ENCODE peak calls at places on chromosome 20, in five cellular contexts. One of them, this sample, is unnamed.

GRCh38 chr20:43669332-43669731 is 2.4 kb downstream of the MYBL2 start:
- DNase-seq in CD8-positive, alpha-beta T cell: no peak
- DNase-seq in psoas muscle: no peak
- DNase-seq in AG10803: peak
- DNase-seq in epithelial cell of esophagus: peak
- DNase-seq in this sample: peak

GRCh38 chr20:46683939-46684750 is 5.1 kb downstream of the TP53RK start:
- DNase-seq in CD8-positive, alpha-beta T cell: no peak
- DNase-seq in psoas muscle: peak
- DNase-seq in AG10803: peak
- DNase-seq in epithelial cell of esophagus: peak
- DNase-seq in this sample: peak

GRCh38 chr20:25389381-25389857 is 1.2 kb downstream of the ABHD12 start:
- DNase-seq in CD8-positive, alpha-beta T cell: no peak
- DNase-seq in psoas muscle: no peak
- DNase-seq in AG10803: peak
- DNase-seq in epithelial cell of esophagus: peak
- DNase-seq in this sample: peak

GRCh38 chr20:24933266-24933908 is 15.7 kb upstream of the CST7 start:
- DNase-seq in CD8-positive, alpha-beta T cell: no peak
- DNase-seq in psoas muscle: no peak
- DNase-seq in AG10803: no peak
- DNase-seq in epithelial cell of esophagus: no peak
- DNase-seq in this sample: no peak

GRCh38 chr20:10985536-10985935 is 311.7 kb upstream of the JAG1 start:
- DNase-seq in CD8-positive, alpha-beta T cell: no peak
- DNase-seq in psoas muscle: no peak
- DNase-seq in AG10803: peak
- DNase-seq in epithelial cell of esophagus: peak
- DNase-seq in this sample: peak

GRCh38 chr20:24027229-24027628 is 38.6 kb upstream of the GGTLC1 start:
- DNase-seq in CD8-positive, alpha-beta T cell: peak
- DNase-seq in psoas muscle: peak
- DNase-seq in AG10803: peak
- DNase-seq in epithelial cell of esophagus: peak
- DNase-seq in this sample: peak

GRCh38 chr20:23880426-23880825 is 878 bp upstream of the CST5 start:
- DNase-seq in CD8-positive, alpha-beta T cell: no peak
- DNase-seq in psoas muscle: no peak
- DNase-seq in AG10803: peak
- DNase-seq in epithelial cell of esophagus: no peak
- DNase-seq in this sample: no peak

GRCh38 chr20:10541668-10542411 is 106.7 kb downstream of the SLX4IP start:
- DNase-seq in CD8-positive, alpha-beta T cell: no peak
- DNase-seq in psoas muscle: no peak
- DNase-seq in AG10803: no peak
- DNase-seq in epithelial cell of esophagus: no peak
- DNase-seq in this sample: no peak

GRCh38 chr20:52196845-52197244 is 5.3 kb upstream of the ZFP64 start:
- DNase-seq in CD8-positive, alpha-beta T cell: no peak
- DNase-seq in psoas muscle: no peak
- DNase-seq in AG10803: no peak
- DNase-seq in epithelial cell of esophagus: no peak
- DNase-seq in this sample: no peak

GRCh38 chr20:13028001-13028400 is 19.2 kb downstream of the SPTLC3 start:
- DNase-seq in CD8-positive, alpha-beta T cell: no peak
- DNase-seq in psoas muscle: no peak
- DNase-seq in AG10803: peak
- DNase-seq in epithelial cell of esophagus: peak
- DNase-seq in this sample: peak

GRCh38 chr20:5353624-5354496 is 37.1 kb upstream of the PROKR2 start:
- DNase-seq in CD8-positive, alpha-beta T cell: no peak
- DNase-seq in psoas muscle: no peak
- DNase-seq in AG10803: peak
- DNase-seq in epithelial cell of esophagus: peak
- DNase-seq in this sample: peak

GRCh38 chr20:12058201-12058600 is 140.5 kb downstream of the BTBD3 start:
- DNase-seq in CD8-positive, alpha-beta T cell: no peak
- DNase-seq in psoas muscle: no peak
- DNase-seq in AG10803: peak
- DNase-seq in epithelial cell of esophagus: no peak
- DNase-seq in this sample: peak

GRCh38 chr20:51985013-51985415 is 182.7 kb upstream of the SALL4 start:
- DNase-seq in CD8-positive, alpha-beta T cell: no peak
- DNase-seq in psoas muscle: no peak
- DNase-seq in AG10803: peak
- DNase-seq in epithelial cell of esophagus: peak
- DNase-seq in this sample: peak

GRCh38 chr20:19017104-19017690 is 195.2 kb upstream of the SLC24A3 start:
- DNase-seq in CD8-positive, alpha-beta T cell: no peak
- DNase-seq in psoas muscle: no peak
- DNase-seq in AG10803: no peak
- DNase-seq in epithelial cell of esophagus: no peak
- DNase-seq in this sample: no peak

GRCh38 chr20:4036351-4036750 is 21.0 kb upstream of the RNF24 start:
- DNase-seq in CD8-positive, alpha-beta T cell: no peak
- DNase-seq in psoas muscle: no peak
- DNase-seq in AG10803: no peak
- DNase-seq in epithelial cell of esophagus: no peak
- DNase-seq in this sample: no peak

GRCh38 chr20:4375881-4376280 is 345.8 kb upstream of the PRND start:
- DNase-seq in CD8-positive, alpha-beta T cell: no peak
- DNase-seq in psoas muscle: no peak
- DNase-seq in AG10803: peak
- DNase-seq in epithelial cell of esophagus: peak
- DNase-seq in this sample: peak

GRCh38 chr20:10783660-10784336 is 110.0 kb upstream of the JAG1 start:
- DNase-seq in CD8-positive, alpha-beta T cell: no peak
- DNase-seq in psoas muscle: no peak
- DNase-seq in AG10803: no peak
- DNase-seq in epithelial cell of esophagus: no peak
- DNase-seq in this sample: no peak

GRCh38 chr20:49633023-49633422 is 65.1 kb upstream of the PTGIS start:
- DNase-seq in CD8-positive, alpha-beta T cell: no peak
- DNase-seq in psoas muscle: no peak
- DNase-seq in AG10803: no peak
- DNase-seq in epithelial cell of esophagus: no peak
- DNase-seq in this sample: no peak

GRCh38 chr20:9408422-9409300 is 105.7 kb upstream of the LAMP5 start:
- DNase-seq in CD8-positive, alpha-beta T cell: no peak
- DNase-seq in psoas muscle: no peak
- DNase-seq in AG10803: peak
- DNase-seq in epithelial cell of esophagus: peak
- DNase-seq in this sample: peak

GRCh38 chr20:45957021-45957941 is 14.7 kb downstream of the ZNF335 start:
- DNase-seq in CD8-positive, alpha-beta T cell: no peak
- DNase-seq in psoas muscle: no peak
- DNase-seq in AG10803: no peak
- DNase-seq in epithelial cell of esophagus: no peak
- DNase-seq in this sample: no peak

GRCh38 chr20:40931348-40932044 is 97.1 kb upstream of the TOP1 start:
- DNase-seq in CD8-positive, alpha-beta T cell: no peak
- DNase-seq in psoas muscle: no peak
- DNase-seq in AG10803: no peak
- DNase-seq in epithelial cell of esophagus: no peak
- DNase-seq in this sample: no peak
- H3K4me3 ChIP-seq in CD8-positive, alpha-beta T cell: no peak
- H3K4me3 ChIP-seq in psoas muscle: no peak
- H3K4me3 ChIP-seq in AG10803: no peak
- H3K4me3 ChIP-seq in epithelial cell of esophagus: no peak
- H3K4me3 ChIP-seq in this sample: no peak

DNA sequence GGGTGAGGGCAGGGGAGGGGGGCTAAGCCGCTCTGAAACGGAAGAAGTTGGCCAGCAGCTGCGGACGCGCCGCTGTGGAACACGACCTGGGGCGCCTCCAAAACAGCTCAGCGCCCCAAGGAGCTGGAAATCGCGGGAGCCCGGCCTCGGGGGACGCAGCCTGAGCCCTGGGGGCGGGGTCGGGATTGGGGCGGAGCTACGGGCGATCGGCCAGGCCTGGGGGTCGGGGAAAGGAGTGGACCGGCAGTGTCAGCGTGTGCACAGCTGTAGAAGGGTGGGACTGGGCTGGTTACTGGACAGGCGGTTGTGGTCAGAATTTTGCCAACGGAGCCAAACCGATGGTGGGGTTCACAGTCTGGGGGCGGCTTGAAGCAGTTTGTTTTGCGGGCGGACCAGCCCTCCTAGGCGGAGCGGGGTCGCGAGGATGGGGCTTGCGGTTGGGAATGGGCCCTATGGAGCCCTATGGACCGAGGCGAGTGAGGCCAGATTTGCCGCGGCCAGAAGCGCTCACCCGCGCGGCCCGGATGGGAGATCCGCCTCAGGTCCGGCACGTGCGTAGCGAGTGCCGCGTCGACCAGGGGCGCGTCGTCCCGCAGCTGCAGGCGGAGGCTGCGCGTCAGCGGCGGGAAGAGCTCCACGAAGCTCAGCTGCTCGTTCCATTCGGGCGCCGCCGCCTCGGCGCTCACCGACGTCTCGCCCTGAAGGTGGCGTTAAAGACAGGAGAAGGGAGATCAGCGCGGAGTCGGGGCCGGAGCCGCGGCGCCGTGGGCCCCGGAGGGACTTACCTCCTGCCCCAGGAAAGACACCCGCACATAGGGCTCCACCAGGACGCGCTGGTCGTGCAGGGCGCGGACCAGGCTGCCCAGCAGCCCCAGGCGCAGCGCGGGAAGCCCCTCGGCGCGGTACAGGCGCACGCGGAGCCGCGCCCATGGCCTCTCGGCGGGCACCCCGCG is 14.3 kb upstream of the SPAG4 start:
- DNase-seq in CD8-positive, alpha-beta T cell: peak
- DNase-seq in psoas muscle: peak
- DNase-seq in AG10803: peak
- DNase-seq in epithelial cell of esophagus: peak
- DNase-seq in this sample: peak
- TF ChIP-seq CTCF in CD8-positive, alpha-beta T cell: peak
- TF ChIP-seq CTCF in psoas muscle: peak
- TF ChIP-seq CTCF in AG10803: peak
- TF ChIP-seq CTCF in epithelial cell of esophagus: peak
- TF ChIP-seq CTCF in this sample: peak

DNA sequence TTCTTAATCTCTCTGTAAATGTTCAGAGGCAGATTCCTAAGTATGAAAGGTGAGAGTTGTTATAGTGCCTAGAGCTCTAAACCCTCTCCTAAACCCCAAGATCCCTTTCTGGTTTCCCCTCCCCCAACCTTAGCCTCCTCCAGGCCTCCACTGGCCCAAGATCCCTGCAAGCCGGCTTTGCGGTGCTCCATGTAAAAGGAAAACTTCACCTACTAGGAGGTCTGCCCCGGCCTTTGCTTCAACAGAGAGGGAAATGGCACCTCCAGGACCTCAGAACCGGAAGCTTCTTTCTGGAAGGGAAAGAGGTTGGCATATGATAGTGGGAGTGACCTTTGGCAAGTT is 2.3 kb downstream of the RRBP1 start:
- DNase-seq in CD8-positive, alpha-beta T cell: no peak
- DNase-seq in psoas muscle: no peak
- DNase-seq in AG10803: no peak
- DNase-seq in epithelial cell of esophagus: no peak
- DNase-seq in this sample: no peak
- H3K4me3 ChIP-seq in CD8-positive, alpha-beta T cell: no peak
- H3K4me3 ChIP-seq in psoas muscle: peak
- H3K4me3 ChIP-seq in AG10803: peak
- H3K4me3 ChIP-seq in epithelial cell of esophagus: no peak
- H3K4me3 ChIP-seq in this sample: peak

GRCh38 chr20:62850333-62850974 is 11.2 kb downstream of the TCFL5 start:
- DNase-seq in CD8-positive, alpha-beta T cell: no peak
- DNase-seq in psoas muscle: no peak
- DNase-seq in AG10803: no peak
- DNase-seq in epithelial cell of esophagus: no peak
- DNase-seq in this sample: no peak
- TF ChIP-seq CTCF in CD8-positive, alpha-beta T cell: no peak
- TF ChIP-seq CTCF in psoas muscle: no peak
- TF ChIP-seq CTCF in AG10803: no peak
- TF ChIP-seq CTCF in epithelial cell of esophagus: no peak
- TF ChIP-seq CTCF in this sample: no peak

GRCh38 chr20:58851221-58851968 is 693 bp upstream of the GNAS-AS1 start:
- DNase-seq in CD8-positive, alpha-beta T cell: no peak
- DNase-seq in psoas muscle: no peak
- DNase-seq in AG10803: no peak
- DNase-seq in epithelial cell of esophagus: no peak
- DNase-seq in this sample: no peak

GRCh38 chr20:58853466-58853865 is 950 bp downstream of the GNAS start:
- DNase-seq in CD8-positive, alpha-beta T cell: no peak
- DNase-seq in psoas muscle: no peak
- DNase-seq in AG10803: no peak
- DNase-seq in epithelial cell of esophagus: no peak
- DNase-seq in this sample: no peak

GRCh38 chr20:58852559-58853271 is at the start of gene GNAS:
- DNase-seq in CD8-positive, alpha-beta T cell: peak
- DNase-seq in psoas muscle: peak
- DNase-seq in AG10803: peak
- DNase-seq in epithelial cell of esophagus: peak
- DNase-seq in this sample: peak

GRCh38 chr20:58851969-58852458 is 502 bp upstream of the GNAS start:
- DNase-seq in CD8-positive, alpha-beta T cell: no peak
- DNase-seq in psoas muscle: no peak
- DNase-seq in AG10803: no peak
- DNase-seq in epithelial cell of esophagus: no peak
- DNase-seq in this sample: no peak

GRCh38 chr20:58850693-58851174 is at the start of gene GNAS-AS1:
- DNase-seq in CD8-positive, alpha-beta T cell: peak
- DNase-seq in psoas muscle: peak
- DNase-seq in AG10803: peak
- DNase-seq in epithelial cell of esophagus: peak
- DNase-seq in this sample: peak
- H3K4me3 ChIP-seq in CD8-positive, alpha-beta T cell: peak
- H3K4me3 ChIP-seq in psoas muscle: peak
- H3K4me3 ChIP-seq in AG10803: peak
- H3K4me3 ChIP-seq in epithelial cell of esophagus: peak
- H3K4me3 ChIP-seq in this sample: peak

GRCh38 chr20:57498425-57499400 is 26.2 kb downstream of the CTCFL start:
- DNase-seq in CD8-positive, alpha-beta T cell: peak
- DNase-seq in psoas muscle: no peak
- DNase-seq in AG10803: peak
- DNase-seq in epithelial cell of esophagus: peak
- DNase-seq in this sample: peak
- TF ChIP-seq CTCF in CD8-positive, alpha-beta T cell: peak
- TF ChIP-seq CTCF in psoas muscle: no peak
- TF ChIP-seq CTCF in AG10803: peak
- TF ChIP-seq CTCF in epithelial cell of esophagus: peak
- TF ChIP-seq CTCF in this sample: peak

GRCh38 chr20:61619751-61620150 is 367.7 kb downstream of the CDH4 start:
- DNase-seq in CD8-positive, alpha-beta T cell: no peak
- DNase-seq in psoas muscle: no peak
- DNase-seq in AG10803: no peak
- DNase-seq in epithelial cell of esophagus: no peak
- DNase-seq in this sample: no peak

GRCh38 chr20:61620174-61620573 is 368.1 kb downstream of the CDH4 start:
- DNase-seq in CD8-positive, alpha-beta T cell: no peak
- DNase-seq in psoas muscle: no peak
- DNase-seq in AG10803: no peak
- DNase-seq in epithelial cell of esophagus: no peak
- DNase-seq in this sample: no peak

GRCh38 chr20:61621381-61621780 is 369.3 kb downstream of the CDH4 start:
- DNase-seq in CD8-positive, alpha-beta T cell: no peak
- DNase-seq in psoas muscle: no peak
- DNase-seq in AG10803: no peak
- DNase-seq in epithelial cell of esophagus: no peak
- DNase-seq in this sample: no peak

GRCh38 chr20:61626412-61626811 is 374.4 kb downstream of the CDH4 start:
- DNase-seq in CD8-positive, alpha-beta T cell: no peak
- DNase-seq in psoas muscle: no peak
- DNase-seq in AG10803: no peak
- DNase-seq in epithelial cell of esophagus: no peak
- DNase-seq in this sample: no peak

GRCh38 chr20:61623451-61623850 is 371.4 kb downstream of the CDH4 start:
- DNase-seq in CD8-positive, alpha-beta T cell: no peak
- DNase-seq in psoas muscle: no peak
- DNase-seq in AG10803: no peak
- DNase-seq in epithelial cell of esophagus: no peak
- DNase-seq in this sample: no peak
- H3K4me3 ChIP-seq in CD8-positive, alpha-beta T cell: no peak
- H3K4me3 ChIP-seq in psoas muscle: no peak
- H3K4me3 ChIP-seq in AG10803: no peak
- H3K4me3 ChIP-seq in epithelial cell of esophagus: no peak
- H3K4me3 ChIP-seq in this sample: no peak